ENCODE peak calls at places on chromosome 20, in nine cellular contexts. K is PC-9; R is stomach; J is prostate gland; C is CD8-positive, alpha-beta T cell; D is adrenal gland; G is tibial artery; W is naive thymus-derived CD4-positive, alpha-beta T cell; Q is neural progenitor cell. L is an unnamed sample.

GRCh38 chr20:62766071-62766450 is 30.2 kb upstream of the MRGBP start:
- DNase-seq in K (no peak), R (no peak), J (no peak), C (no peak), D (no peak), G (no peak), W (no peak), Q (no peak), L (no peak)

GRCh38 chr20:12982098-12982497 is 26.7 kb upstream of the SPTLC3 start:
- DNase-seq in K (no peak), R (no peak), J (no peak), C (no peak), D (no peak), G (no peak), W (no peak), Q (no peak), L (no peak)

GRCh38 chr20:53074811-53075314 is 102.7 kb downstream of the TSHZ2 start:
- DNase-seq in K (no peak), R (no peak), J (no peak), C (no peak), D (no peak), G (no peak), W (no peak), Q (no peak), L (no peak)

GRCh38 chr20:5140195-5140594 is 13.4 kb downstream of the CDS2 start:
- DNase-seq in K (no peak), R (no peak), J (no peak), C (no peak), D (no peak), G (no peak), W (no peak), Q (no peak), L (no peak)

GRCh38 chr20:61608275-61609085 is 356.4 kb downstream of the CDH4 start:
- DNase-seq in K (peak; percentile 10), R (no peak), J (no peak), C (no peak), D (no peak), G (no peak), W (no peak), Q (peak; percentile 86), L (peak; percentile 47)

GRCh38 chr20:32445539-32446273 is 87.6 kb downstream of the ASXL1 start:
- DNase-seq in K (no peak), R (peak; percentile 20), J (no peak), C (no peak), D (no peak), G (peak; percentile 61), W (no peak), Q (no peak), L (no peak)

GRCh38 chr20:62875419-62876355 is 14.1 kb upstream of the TCFL5 start:
- DNase-seq in K (peak; percentile 78), R (peak; percentile 76), J (peak; percentile 60), C (no peak), D (peak; percentile 87), G (peak; percentile 91), W (no peak), Q (peak; percentile 90), L (peak; percentile 97)

GRCh38 chr20:44433751-44434538 is 41.7 kb upstream of the TTPAL start:
- DNase-seq in K (no peak), R (no peak), J (no peak), C (no peak), D (peak; percentile 54), G (no peak), W (no peak), Q (no peak), L (no peak)

GRCh38 chr20:52539891-52540290 is 348.3 kb upstream of the ZFP64 start:
- DNase-seq in K (no peak), R (no peak), J (no peak), C (no peak), D (no peak), G (no peak), W (no peak), Q (no peak), L (peak; percentile 20)

GRCh38 chr20:44309763-44310663 is 989 bp downstream of the FITM2 start:
- DNase-seq in K (peak; percentile 16), R (no peak), J (no peak), C (no peak), D (peak; percentile 58), G (no peak), W (no peak), Q (peak; percentile 17), L (no peak)

GRCh38 chr20:6663751-6664388 is 103.6 kb upstream of the BMP2 start:
- DNase-seq in K (no peak), R (peak; percentile 50), J (no peak), C (no peak), D (no peak), G (no peak), W (no peak), Q (no peak), L (peak; percentile 9)

GRCh38 chr20:55744896-55745295 is 260.4 kb downstream of the CBLN4 start:
- DNase-seq in K (no peak), R (no peak), J (no peak), C (no peak), D (no peak), G (no peak), W (no peak), Q (no peak), L (no peak)

GRCh38 chr20:6735913-6736845 is 31.3 kb upstream of the BMP2 start:
- DNase-seq in K (no peak), R (peak; percentile 33), J (no peak), C (no peak), D (no peak), G (no peak), W (no peak), Q (no peak), L (no peak)

GRCh38 chr20:19335916-19336315 is 123.5 kb downstream of the SLC24A3 start:
- DNase-seq in K (no peak), R (no peak), J (no peak), C (no peak), D (no peak), G (no peak), W (no peak), Q (no peak), L (no peak)

GRCh38 chr20:63020681-63021080 is 13.9 kb upstream of the BHLHE23 start:
- DNase-seq in K (no peak), R (no peak), J (no peak), C (no peak), D (no peak), G (peak; percentile 37), W (no peak), Q (no peak), L (no peak)

GRCh38 chr20:62776692-62777527 is 19.4 kb upstream of the MRGBP start:
- DNase-seq in K (no peak), R (peak; percentile 60), J (no peak), C (no peak), D (no peak), G (no peak), W (peak; percentile 65), Q (no peak), L (peak; percentile 94)

GRCh38 chr20:19249515-19249914 is 37.1 kb downstream of the SLC24A3 start:
- DNase-seq in K (no peak), R (no peak), J (no peak), C (no peak), D (no peak), G (no peak), W (no peak), Q (no peak), L (no peak)

GRCh38 chr20:51749674-51750036 is 18.5 kb downstream of the ATP9A start:
- DNase-seq in K (no peak), R (no peak), J (no peak), C (no peak), D (peak; percentile 30), G (no peak), W (no peak), Q (no peak), L (no peak)

GRCh38 chr20:45111799-45112471 is 3.0 kb downstream of the WFDC5 start:
- DNase-seq in K (no peak), R (no peak), J (no peak), C (no peak), D (no peak), G (no peak), W (no peak), Q (peak; percentile 66), L (peak; percentile 51)

GRCh38 chr20:17645010-17645409 is 37.0 kb downstream of the RRBP1 start:
- DNase-seq in K (no peak), R (no peak), J (no peak), C (no peak), D (no peak), G (no peak), W (no peak), Q (no peak), L (no peak)
- H3K4me1 ChIP-seq in K (no peaks in the 10 kb centered on the region), R (peaks cover 95% of the 10 kb centered on the region), J (peaks cover 24% of the 10 kb centered on the region), C (no peaks in the 10 kb centered on the region), D (peaks cover 73% of the 10 kb centered on the region), G (peaks cover 48% of the 10 kb centered on the region), W (no peaks in the 10 kb centered on the region), Q (peaks cover 29% of the 10 kb centered on the region), L (peaks cover 17% of the 10 kb centered on the region)

GRCh38 chr20:17638835-17639407 is 43.1 kb downstream of the RRBP1 start:
- DNase-seq in K (no peak), R (no peak), J (no peak), C (no peak), D (no peak), G (no peak), W (no peak), Q (no peak), L (no peak)
- H3K36me3 ChIP-seq in K (no peaks in the 10 kb centered on the region), R (peaks cover 94% of the 10 kb centered on the region), J (peaks cover 32% of the 10 kb centered on the region), C (no peaks in the 10 kb centered on the region), D (peaks cover 48% of the 10 kb centered on the region), G (peaks cover 83% of the 10 kb centered on the region), W (peaks cover 65% of the 10 kb centered on the region), Q (no peaks in the 10 kb centered on the region), L (peaks cover 3% of the 10 kb centered on the region)

DNA sequence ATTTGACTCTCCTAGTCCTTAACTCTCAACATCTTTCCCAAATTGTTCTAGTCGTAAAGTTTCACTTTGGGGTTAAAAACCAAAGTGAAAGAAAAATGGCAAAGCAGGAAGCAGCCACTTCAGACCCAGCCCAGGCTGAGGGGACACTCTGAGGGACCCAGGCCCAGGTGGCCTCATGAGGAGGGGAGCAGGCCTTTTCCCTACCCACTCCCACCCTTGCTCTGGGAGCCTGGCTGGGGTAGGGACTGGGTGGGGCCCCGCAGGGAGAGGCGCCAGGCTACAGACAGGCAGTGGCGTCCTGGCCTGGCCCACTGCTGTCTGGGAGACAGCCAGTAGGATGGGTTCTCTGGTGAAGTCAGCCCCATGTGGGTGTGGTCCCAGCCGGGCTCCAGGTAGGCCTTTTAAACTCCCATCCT is 68.7 kb upstream of the MYL9 start:
- DNase-seq in K (peak; percentile 79), R (peak; percentile 54), J (peak; percentile 69), C (no peak), D (peak; percentile 66), G (no peak), W (no peak), Q (peak; percentile 30), L (no peak)
- H3K4me3 ChIP-seq in K (no peak overlapping the region), R (peak overlapping the region; percentile 26), J (no peak overlapping the region), C (no peak overlapping the region), D (peak overlapping the region; percentile 9), G (peak overlapping the region; percentile 37), W (peak overlapping the region; percentile 41), Q (no peak overlapping the region), L (no peak overlapping the region)

DNA sequence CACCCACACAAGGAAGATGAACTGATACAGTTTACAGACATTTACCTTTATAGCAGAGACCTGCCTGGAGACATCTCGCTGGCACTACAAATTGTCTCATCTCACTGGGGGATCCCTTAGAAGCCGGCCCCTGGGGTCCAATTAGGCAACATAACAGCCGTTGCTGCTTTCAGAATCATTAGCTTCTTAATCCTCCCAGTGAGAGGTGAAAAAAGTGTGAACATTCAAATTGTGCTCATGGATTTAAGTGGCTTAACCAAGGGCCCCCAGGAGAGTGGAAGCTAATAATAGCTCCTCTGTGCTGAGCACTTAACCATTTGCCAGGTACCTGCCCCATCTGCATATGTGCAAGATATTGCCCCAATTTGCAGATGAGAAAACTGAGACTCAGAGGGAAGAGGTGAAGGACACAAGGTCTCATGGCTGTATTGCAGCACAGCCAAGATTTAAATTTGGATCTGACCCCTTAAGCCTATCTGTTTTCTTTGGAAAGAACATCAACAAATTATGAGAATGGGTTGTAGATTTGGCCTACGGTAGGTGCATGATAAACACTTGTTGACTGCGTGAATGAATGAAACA is 101.0 kb downstream of the EYA2 start:
- DNase-seq in K (no peak), R (no peak), J (no peak), C (no peak), D (no peak), G (no peak), W (no peak), Q (peak; percentile 79), L (no peak)
- H3K4me1 ChIP-seq in K (peaks cover 8% of the 10 kb centered on the region), R (peaks cover 20% of the 10 kb centered on the region), J (peaks cover 2% of the 10 kb centered on the region), C (no peaks in the 10 kb centered on the region), D (no peaks in the 10 kb centered on the region), G (no peaks in the 10 kb centered on the region), W (no peaks in the 10 kb centered on the region), Q (peaks cover 44% of the 10 kb centered on the region), L (peaks cover 11% of the 10 kb centered on the region)

L was measured in SJCRH30.